ENCODE peak calls at places on chromosomes 2 and 18, in nine cellular contexts. U, J, O, L, R, P, D, N and Y are unnamed samples.

GRCh38 chr2:67867735-67868134 is 195.1 kb downstream of the C1D start:
- DNase-seq in U (no peak), J (peak), O (no peak), L (peak), R (no peak), P (no peak), D (no peak), N (no peak), Y (no peak)

GRCh38 chr2:118678985-118679384 is 168.5 kb downstream of the EN1 start:
- DNase-seq in U (no peak), J (peak), O (no peak), L (peak), R (no peak), P (no peak), D (no peak), N (no peak), Y (no peak)

GRCh38 chr2:151826737-151827157 is 1.5 kb downstream of the ARL5A start:
- DNase-seq in U (peak), J (peak), O (no peak), L (peak), R (no peak), P (no peak), D (no peak), N (peak), Y (no peak)

GRCh38 chr2:239216614-239217273 is 184.1 kb downstream of the HDAC4 start:
- DNase-seq in U (peak), J (no peak), O (no peak), L (no peak), R (peak), P (no peak), D (no peak), N (peak), Y (no peak)

GRCh38 chr2:68974946-68975665 is 670 bp downstream of the GKN1 start:
- DNase-seq in U (no peak), J (peak), O (no peak), L (no peak), R (no peak), P (no peak), D (no peak), N (no peak), Y (no peak)

GRCh38 chr2:105857076-105857740 is 112.5 kb downstream of the NCK2 start:
- DNase-seq in U (no peak), J (no peak), O (peak), L (no peak), R (no peak), P (no peak), D (no peak), N (no peak), Y (no peak)

GRCh38 chr2:168456526-168457176 is 579 bp downstream of the CERS6 start:
- DNase-seq in U (peak), J (peak), O (peak), L (no peak), R (peak), P (no peak), D (peak), N (peak), Y (peak)

GRCh38 chr18:10424576-10425314 is 29.7 kb upstream of the APCDD1 start:
- DNase-seq in U (no peak), J (no peak), O (no peak), L (peak), R (no peak), P (no peak), D (no peak), N (no peak), Y (no peak)

GRCh38 chr2:88955607-88956006 is 264.1 kb downstream of the RPIA start:
- DNase-seq in U (no peak), J (no peak), O (no peak), L (no peak), R (no peak), P (no peak), D (no peak), N (no peak), Y (no peak)

GRCh38 chr2:193695367-193695766 is 1500.6 kb upstream of the TMEFF2 start:
- DNase-seq in U (peak), J (peak), O (no peak), L (peak), R (no peak), P (no peak), D (peak), N (peak), Y (no peak)

GRCh38 chr18:78430171-78430857 is 549.3 kb upstream of the SALL3 start:
- DNase-seq in U (no peak), J (no peak), O (no peak), L (no peak), R (no peak), P (no peak), D (no peak), N (no peak), Y (no peak)

GRCh38 chr18:62634471-62634870 is 80.9 kb upstream of the PHLPP1 start:
- DNase-seq in U (no peak), J (peak), O (no peak), L (no peak), R (no peak), P (no peak), D (no peak), N (no peak), Y (no peak)

GRCh38 chr2:180456811-180457210 is 449.7 kb upstream of the CWC22 start:
- DNase-seq in U (no peak), J (no peak), O (no peak), L (no peak), R (no peak), P (no peak), D (no peak), N (no peak), Y (no peak)

GRCh38 chr2:191892391-191892790 is 45.5 kb upstream of the CAVIN2 start:
- DNase-seq in U (no peak), J (peak), O (no peak), L (peak), R (no peak), P (no peak), D (no peak), N (peak), Y (no peak)

GRCh38 chr2:191677091-191677645 is 768 bp upstream of the NABP1 start:
- DNase-seq in U (peak), J (peak), O (no peak), L (peak), R (peak), P (peak), D (no peak), N (peak), Y (peak)

GRCh38 chr2:39514825-39515224 is 77.7 kb upstream of the MAP4K3 start:
- DNase-seq in U (no peak), J (no peak), O (no peak), L (no peak), R (no peak), P (no peak), D (no peak), N (no peak), Y (no peak)

GRCh38 chr2:74632209-74632938 is 15.8 kb downstream of the M1AP start:
- DNase-seq in U (no peak), J (peak), O (no peak), L (peak), R (no peak), P (no peak), D (no peak), N (no peak), Y (peak)

GRCh38 chr2:43023791-43024514 is 202.5 kb downstream of the ZFP36L2 start:
- DNase-seq in U (no peak), J (no peak), O (no peak), L (no peak), R (no peak), P (no peak), D (no peak), N (no peak), Y (no peak)

GRCh38 chr2:29186812-29187211 is 71.6 kb downstream of the CLIP4 start:
- DNase-seq in U (no peak), J (no peak), O (no peak), L (no peak), R (no peak), P (no peak), D (no peak), N (no peak), Y (no peak)

GRCh38 chr18:55234366-55235093 is 275.3 kb upstream of the CCDC68 start:
- DNase-seq in U (peak), J (peak), O (no peak), L (peak), R (peak), P (peak), D (peak), N (peak), Y (peak)

GRCh38 chr2:15275341-15275740 is 285.8 kb downstream of the NBAS start:
- DNase-seq in U (no peak), J (no peak), O (no peak), L (no peak), R (no peak), P (no peak), D (no peak), N (no peak), Y (no peak)

GRCh38 chr2:158079672-158080071 is 22.0 kb upstream of the UPP2 start:
- DNase-seq in U (no peak), J (peak), O (no peak), L (no peak), R (no peak), P (no peak), D (no peak), N (no peak), Y (no peak)

GRCh38 chr2:215729985-215730620 is 283.2 kb downstream of the MREG start:
- DNase-seq in U (no peak), J (no peak), O (no peak), L (no peak), R (no peak), P (no peak), D (no peak), N (no peak), Y (no peak)

GRCh38 chr2:232988444-232988843 is 24.6 kb downstream of the NGEF start:
- DNase-seq in U (no peak), J (peak), O (no peak), L (peak), R (no peak), P (peak), D (peak), N (no peak), Y (no peak)

GRCh38 chr2:200171761-200172482 is 134.6 kb upstream of the SPATS2L start:
- DNase-seq in U (no peak), J (peak), O (no peak), L (peak), R (no peak), P (no peak), D (no peak), N (no peak), Y (no peak)

GRCh38 chr2:162591403-162592083 is 247.0 kb downstream of the KCNH7 start:
- DNase-seq in U (peak), J (peak), O (no peak), L (no peak), R (no peak), P (no peak), D (no peak), N (no peak), Y (no peak)

GRCh38 chr2:25939257-25939668 is 43.0 kb downstream of the KIF3C start:
- DNase-seq in U (no peak), J (no peak), O (no peak), L (no peak), R (no peak), P (no peak), D (no peak), N (no peak), Y (peak)

GRCh38 chr2:26957041-26957440 is 13.4 kb upstream of the MAPRE3 start:
- DNase-seq in U (no peak), J (no peak), O (no peak), L (no peak), R (no peak), P (no peak), D (no peak), N (no peak), Y (no peak)

GRCh38 chr2:105822186-105822585 is 77.5 kb downstream of the NCK2 start:
- DNase-seq in U (peak), J (no peak), O (no peak), L (no peak), R (no peak), P (no peak), D (no peak), N (no peak), Y (no peak)

GRCh38 chr2:88549616-88550292 is 77.5 kb downstream of the EIF2AK3 start:
- DNase-seq in U (no peak), J (no peak), O (no peak), L (no peak), R (no peak), P (no peak), D (no peak), N (no peak), Y (peak)

GRCh38 chr18:36354989-36355388 is 57.5 kb downstream of the FHOD3 start:
- DNase-seq in U (no peak), J (peak), O (no peak), L (no peak), R (no peak), P (no peak), D (peak), N (no peak), Y (no peak)

GRCh38 chr2:240466579-240467148 is 31.2 kb downstream of the GPC1 start:
- DNase-seq in U (no peak), J (no peak), O (no peak), L (no peak), R (no peak), P (no peak), D (no peak), N (no peak), Y (no peak)

GRCh38 chr18:11040823-11041712 is 108.3 kb downstream of the PIEZO2 start:
- DNase-seq in U (peak), J (peak), O (no peak), L (peak), R (peak), P (peak), D (peak), N (no peak), Y (peak)

GRCh38 chr2:31221549-31221948 is 4.2 kb upstream of the CAPN14 start:
- DNase-seq in U (no peak), J (no peak), O (no peak), L (no peak), R (no peak), P (no peak), D (no peak), N (no peak), Y (no peak)